ENCODE peak calls at places on chromosomes 7 and 10, in four cellular contexts. P is adrenal gland, O is suprapubic skin, T is right lobe of liver. X is an unnamed sample.

GRCh38 chr7:31371621-31372020 is 31.1 kb upstream of the NEUROD6 start:
- DNase-seq in P (no peak), O (no peak), T (no peak), X (no peak)

GRCh38 chr7:158394936-158395335 is 192.7 kb downstream of the PTPRN2 start:
- DNase-seq in P (peak; percentile 34), O (no peak), T (no peak), X (peak; percentile 41)

GRCh38 chr10:118253397-118253796 is 88.7 kb downstream of the FAM204A start:
- DNase-seq in P (no peak), O (no peak), T (no peak), X (no peak)

GRCh38 chr7:65972976-65973375 is 9.0 kb downstream of the GUSB start:
- DNase-seq in P (no peak), O (no peak), T (peak; percentile 22), X (no peak)

GRCh38 chr7:112271162-112271561 is 64.7 kb downstream of the ZNF277 start:
- DNase-seq in P (no peak), O (no peak), T (no peak), X (no peak)

GRCh38 chr10:89565180-89565579 is 29.8 kb upstream of the SLC16A12 start:
- DNase-seq in P (no peak), O (no peak), T (no peak), X (no peak)

GRCh38 chr7:100509213-100509612 is 25.5 kb downstream of the NYAP1 start:
- DNase-seq in P (peak; percentile 36), O (no peak), T (no peak), X (peak; percentile 76)

GRCh38 chr10:60189861-60190475 is 199.7 kb downstream of the ANK3 start:
- DNase-seq in P (no peak), O (no peak), T (no peak), X (no peak)

GRCh38 chr7:142443614-142444013 is 185.8 kb upstream of the PRSS58 start:
- DNase-seq in P (no peak), O (no peak), T (no peak), X (no peak)

GRCh38 chr7:5510426-5511045 is 86.9 kb upstream of the TNRC18 start:
- DNase-seq in P (no peak), O (no peak), T (no peak), X (no peak)

GRCh38 chr10:60907972-60908371 is 36.0 kb downstream of the RHOBTB1 start:
- DNase-seq in P (no peak), O (no peak), T (no peak), X (no peak)

GRCh38 chr7:35736725-35737124 is 41.8 kb upstream of the HERPUD2 start:
- DNase-seq in P (no peak), O (no peak), T (no peak), X (no peak)

GRCh38 chr7:42478717-42479116 is 241.7 kb upstream of the GLI3 start:
- DNase-seq in P (no peak), O (no peak), T (no peak), X (no peak)

GRCh38 chr10:118139321-118139720 is 92.6 kb upstream of the RAB11FIP2 start:
- DNase-seq in P (no peak), O (no peak), T (no peak), X (no peak)

GRCh38 chr7:81430150-81430549 is 339.7 kb downstream of the HGF start:
- DNase-seq in P (no peak), O (no peak), T (no peak), X (no peak)

GRCh38 chr10:105793071-105793470 is 1152.0 kb downstream of the SORCS3 start:
- DNase-seq in P (no peak), O (no peak), T (no peak), X (no peak)

GRCh38 chr10:127527320-127527719 is 21.8 kb upstream of the NPS start:
- DNase-seq in P (no peak), O (no peak), T (no peak), X (no peak)

GRCh38 chr10:127524869-127525268 is 24.2 kb upstream of the NPS start:
- DNase-seq in P (no peak), O (no peak), T (no peak), X (no peak)

GRCh38 chr10:127525686-127526085 is 23.4 kb upstream of the NPS start:
- DNase-seq in P (no peak), O (no peak), T (no peak), X (no peak)

GRCh38 chr10:127522298-127522697 is 26.8 kb upstream of the NPS start:
- DNase-seq in P (no peak), O (no peak), T (no peak), X (no peak)

GRCh38 chr10:127524229-127524628 is 24.9 kb upstream of the NPS start:
- DNase-seq in P (no peak), O (no peak), T (no peak), X (no peak)
- H3K27ac ChIP-seq in P (no peak overlapping the region), O (no peak overlapping the region), T (no peak overlapping the region), X (no peak overlapping the region)

DNA sequence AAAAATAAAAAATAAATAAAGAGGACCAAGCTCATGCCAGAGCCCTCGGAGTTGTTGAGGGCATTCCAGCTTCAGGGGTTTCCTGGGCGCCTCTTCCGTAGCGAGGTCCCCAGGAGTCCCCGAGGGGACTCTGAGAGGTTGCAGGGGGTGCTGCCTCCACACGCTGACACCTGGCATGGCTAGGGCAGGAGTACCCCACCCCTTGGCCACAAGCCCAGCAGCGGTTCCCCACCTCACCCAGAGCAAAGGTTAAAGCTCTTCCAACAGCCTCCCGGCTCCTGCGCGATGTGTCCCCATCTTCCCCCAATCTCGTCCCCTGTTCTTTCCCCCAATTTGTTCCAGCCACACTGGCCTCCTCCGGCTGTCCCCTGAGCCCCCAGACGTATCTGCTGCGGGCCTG is 4.5 kb downstream of the AMZ1 start:
- DNase-seq in P (no peak), O (no peak), T (no peak), X (no peak)
- H3K27ac ChIP-seq in P (no peak overlapping the region), O (no peak overlapping the region), T (no peak overlapping the region), X (no peak overlapping the region)

GRCh38 chr10:21317902-21318301 is 207.6 kb downstream of the SKIDA1 start:
- DNase-seq in P (no peak), O (peak; percentile 43), T (no peak), X (no peak)
- H3K27ac ChIP-seq in P (no peak overlapping the region), O (no peak overlapping the region), T (no peak overlapping the region), X (no peak overlapping the region)

GRCh38 chr10:26440091-26440445 is 1.9 kb downstream of the APBB1IP start:
- DNase-seq in P (no peak), O (no peak), T (no peak), X (no peak)
- H3K27ac ChIP-seq in P (no peak overlapping the region), O (no peak overlapping the region), T (peak overlapping the region; percentile 96), X (no peak overlapping the region)

GRCh38 chr10:34356463-34356862 is 458.6 kb downstream of the PARD3 start:
- DNase-seq in P (no peak), O (no peak), T (no peak), X (no peak)
- H3K27ac ChIP-seq in P (no peak overlapping the region), O (no peak overlapping the region), T (no peak overlapping the region), X (no peak overlapping the region)

DNA sequence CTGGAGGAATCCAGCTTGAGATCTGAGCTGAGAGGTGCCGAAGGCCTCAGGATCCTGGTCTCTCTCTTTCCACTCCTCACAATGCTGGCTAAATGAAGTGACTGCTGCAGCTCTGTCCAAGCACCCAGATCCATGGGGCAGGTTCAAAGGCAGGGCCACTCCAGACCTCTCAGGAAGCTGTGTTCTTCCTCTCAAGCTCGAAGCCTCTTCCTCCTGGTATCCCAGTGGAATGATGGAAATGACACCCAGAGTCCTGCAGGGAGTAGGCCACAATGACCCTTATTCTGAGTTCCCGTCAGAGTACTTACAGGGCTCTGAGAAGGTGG is 574.1 kb downstream of the GRID1 start:
- DNase-seq in P (no peak), O (no peak), T (no peak), X (no peak)
- H3K27ac ChIP-seq in P (no peak overlapping the region), O (peak overlapping the region; percentile 28), T (no peak overlapping the region), X (no peak overlapping the region)

GRCh38 chr10:29896053-29896452 is 163.3 kb downstream of the JCAD start:
- DNase-seq in P (no peak), O (no peak), T (no peak), X (no peak)
- H3K27ac ChIP-seq in P (no peak overlapping the region), O (peak overlapping the region; percentile 63), T (peak overlapping the region; percentile 5), X (no peak overlapping the region)

DNA sequence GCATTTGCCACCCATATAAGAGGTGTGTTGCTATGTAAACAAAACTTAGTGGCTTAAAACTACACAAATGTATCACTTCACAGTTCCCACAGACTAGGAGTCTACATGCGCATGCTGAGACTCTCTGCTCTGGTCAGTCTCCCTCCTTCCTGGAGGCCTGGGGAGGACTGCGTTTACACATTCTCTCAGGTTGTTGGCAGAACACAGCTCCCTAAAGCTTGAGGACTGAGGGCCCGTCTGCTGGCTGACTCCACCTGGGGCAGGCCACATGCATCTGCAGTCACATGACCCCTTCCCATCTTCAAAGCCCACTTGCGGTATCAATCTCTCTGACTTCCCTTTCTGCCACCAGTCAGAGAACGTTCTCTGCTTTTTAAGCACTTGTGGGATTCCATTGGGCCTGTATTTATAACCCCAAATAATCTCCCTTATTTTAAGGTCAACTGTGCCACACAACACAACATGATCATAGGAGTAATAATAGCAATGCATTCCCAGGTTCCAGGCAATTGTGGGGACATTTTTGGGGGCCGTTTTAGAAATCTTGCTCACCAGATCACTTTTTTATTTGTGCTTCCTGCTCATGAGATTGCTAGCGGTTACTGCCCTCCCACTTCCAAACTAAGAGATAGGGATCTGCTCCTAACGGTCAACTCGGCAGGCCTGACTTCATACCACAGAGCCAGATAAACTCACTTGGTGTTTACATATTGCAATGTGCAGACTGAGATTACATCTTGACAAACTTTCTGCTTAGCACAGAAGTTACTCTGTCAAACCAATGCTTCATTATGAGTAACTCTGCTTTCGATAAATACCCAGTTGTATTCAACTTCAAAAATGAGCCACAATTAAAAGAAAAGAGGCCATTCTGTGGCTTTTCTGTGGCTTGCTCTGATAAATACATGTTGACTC is 96.3 kb downstream of the ALOX5 start:
- DNase-seq in P (no peak), O (no peak), T (peak; percentile 78), X (no peak)
- H3K27ac ChIP-seq in P (peak overlapping the region; percentile 5), O (no peak overlapping the region), T (peak overlapping the region; percentile 77), X (no peak overlapping the region)

X was measured in body of pancreas.